ENCODE peak calls at places on chromosomes 1 and 21, in nine cellular contexts. One of them, this sample, is unnamed.

GRCh38 chr1:151165281-151165737 is 393 bp downstream of the LYSMD1 start:
- DNase-seq in stimulated activated CD8-positive, alpha-beta memory T cell treated with anti-CD3 and anti-CD28 coated beads, Interleukin-15, amount 100 ng/mL, for 24 hours: no peak
- DNase-seq in glutamatergic neuron: peak; percentile 49
- DNase-seq in posterior vena cava: peak; percentile 84
- DNase-seq in psoas muscle: peak; percentile 52
- DNase-seq in uterus: peak; percentile 71
- DNase-seq in fibroblast of lung: peak; percentile 64
- DNase-seq in HFF-Myc: no peak
- DNase-seq in CD8-positive, alpha-beta T cell: no peak
- DNase-seq in this sample: peak; percentile 33

GRCh38 chr21:44514746-44515358 is 25.1 kb downstream of the KRTAP10-1 start:
- DNase-seq in stimulated activated CD8-positive, alpha-beta memory T cell treated with anti-CD3 and anti-CD28 coated beads, Interleukin-15, amount 100 ng/mL, for 24 hours: no peak
- DNase-seq in CD8-positive, alpha-beta T cell: no peak
- DNase-seq in HFF-Myc: no peak
- DNase-seq in psoas muscle: no peak
- DNase-seq in glutamatergic neuron: peak; percentile 11
- DNase-seq in uterus: no peak
- DNase-seq in fibroblast of lung: no peak
- DNase-seq in posterior vena cava: no peak
- DNase-seq in this sample: no peak

GRCh38 chr1:228735871-228736586 is 750 bp downstream of the RHOU start:
- DNase-seq in fibroblast of lung: peak; percentile 32
- DNase-seq in psoas muscle: peak; percentile 39
- DNase-seq in CD8-positive, alpha-beta T cell: peak; percentile 39
- DNase-seq in posterior vena cava: peak; percentile 84
- DNase-seq in HFF-Myc: no peak
- DNase-seq in uterus: peak; percentile 64
- DNase-seq in stimulated activated CD8-positive, alpha-beta memory T cell treated with anti-CD3 and anti-CD28 coated beads, Interleukin-15, amount 100 ng/mL, for 24 hours: no peak
- DNase-seq in glutamatergic neuron: peak; percentile 49
- DNase-seq in this sample: peak; percentile 17

GRCh38 chr1:230067441-230067870 is 418 bp downstream of the GALNT2 start:
- DNase-seq in CD8-positive, alpha-beta T cell: peak; percentile 33
- DNase-seq in HFF-Myc: no peak
- DNase-seq in psoas muscle: no peak
- DNase-seq in fibroblast of lung: peak; percentile 61
- DNase-seq in glutamatergic neuron: no peak
- DNase-seq in stimulated activated CD8-positive, alpha-beta memory T cell treated with anti-CD3 and anti-CD28 coated beads, Interleukin-15, amount 100 ng/mL, for 24 hours: peak; percentile 7
- DNase-seq in posterior vena cava: peak; percentile 86
- DNase-seq in uterus: peak; percentile 47
- DNase-seq in this sample: no peak

GRCh38 chr1:170619167-170620030 is 44.5 kb upstream of the PRRX1 start:
- DNase-seq in CD8-positive, alpha-beta T cell: no peak
- DNase-seq in stimulated activated CD8-positive, alpha-beta memory T cell treated with anti-CD3 and anti-CD28 coated beads, Interleukin-15, amount 100 ng/mL, for 24 hours: no peak
- DNase-seq in HFF-Myc: peak; percentile 29
- DNase-seq in fibroblast of lung: no peak
- DNase-seq in psoas muscle: no peak
- DNase-seq in uterus: no peak
- DNase-seq in posterior vena cava: no peak
- DNase-seq in glutamatergic neuron: peak; percentile 43
- DNase-seq in this sample: peak; percentile 19

GRCh38 chr1:209611771-209612570 is 28.5 kb downstream of the CAMK1G start:
- DNase-seq in fibroblast of lung: no peak
- DNase-seq in stimulated activated CD8-positive, alpha-beta memory T cell treated with anti-CD3 and anti-CD28 coated beads, Interleukin-15, amount 100 ng/mL, for 24 hours: no peak
- DNase-seq in psoas muscle: peak; percentile 37
- DNase-seq in CD8-positive, alpha-beta T cell: no peak
- DNase-seq in glutamatergic neuron: no peak
- DNase-seq in HFF-Myc: no peak
- DNase-seq in posterior vena cava: no peak
- DNase-seq in uterus: no peak
- DNase-seq in this sample: no peak

GRCh38 chr1:178345238-178345637 is 151.5 kb downstream of the CLEC20A start:
- DNase-seq in posterior vena cava: no peak
- DNase-seq in fibroblast of lung: no peak
- DNase-seq in psoas muscle: no peak
- DNase-seq in glutamatergic neuron: no peak
- DNase-seq in stimulated activated CD8-positive, alpha-beta memory T cell treated with anti-CD3 and anti-CD28 coated beads, Interleukin-15, amount 100 ng/mL, for 24 hours: no peak
- DNase-seq in CD8-positive, alpha-beta T cell: no peak
- DNase-seq in HFF-Myc: no peak
- DNase-seq in uterus: no peak
- DNase-seq in this sample: no peak

GRCh38 chr1:23120383-23120782 is 48.3 kb downstream of the LUZP1 start:
- DNase-seq in stimulated activated CD8-positive, alpha-beta memory T cell treated with anti-CD3 and anti-CD28 coated beads, Interleukin-15, amount 100 ng/mL, for 24 hours: no peak
- DNase-seq in uterus: no peak
- DNase-seq in glutamatergic neuron: no peak
- DNase-seq in HFF-Myc: no peak
- DNase-seq in CD8-positive, alpha-beta T cell: no peak
- DNase-seq in psoas muscle: no peak
- DNase-seq in fibroblast of lung: no peak
- DNase-seq in posterior vena cava: no peak
- DNase-seq in this sample: no peak

GRCh38 chr1:65948609-65949229 is 156.0 kb downstream of the PDE4B start:
- DNase-seq in posterior vena cava: no peak
- DNase-seq in glutamatergic neuron: no peak
- DNase-seq in stimulated activated CD8-positive, alpha-beta memory T cell treated with anti-CD3 and anti-CD28 coated beads, Interleukin-15, amount 100 ng/mL, for 24 hours: no peak
- DNase-seq in fibroblast of lung: peak; percentile 97
- DNase-seq in HFF-Myc: no peak
- DNase-seq in uterus: peak; percentile 23
- DNase-seq in psoas muscle: no peak
- DNase-seq in CD8-positive, alpha-beta T cell: no peak
- DNase-seq in this sample: no peak